ENCODE peak calls at places on chromosomes 11 and 22, in four cellular contexts. C is A549, Y is H1, D is HepG2. O is an unnamed sample.

GRCh38 chr11:20631525-20632168 is 32.2 kb downstream of the SLC6A5 start:
- DNase-seq in C (no peak), Y (no peak), D (no peak), O (no peak)

GRCh38 chr22:46251816-46252380 is 1.8 kb upstream of the CDPF1 start:
- DNase-seq in C (no peak), Y (no peak), D (no peak), O (no peak)

GRCh38 chr11:8839957-8840945 is 70.7 kb upstream of the AKIP1 start:
- DNase-seq in C (no peak), Y (no peak), D (peak; percentile 35), O (no peak)

GRCh38 chr22:50675553-50676199 is 3.1 kb downstream of the SHANK3 start:
- DNase-seq in C (no peak), Y (no peak), D (no peak), O (no peak)

GRCh38 chr11:100923555-100923954 is 206.1 kb downstream of the PGR start:
- DNase-seq in C (no peak), Y (no peak), D (no peak), O (no peak)

GRCh38 chr11:15707971-15708370 is 593.2 kb downstream of the INSC start:
- DNase-seq in C (peak; percentile 8), Y (no peak), D (no peak), O (no peak)

GRCh38 chr22:35149149-35149548 is 83.2 kb downstream of the ISX start:
- DNase-seq in C (no peak), Y (no peak), D (no peak), O (no peak)

GRCh38 chr11:120058931-120059330 is 79.0 kb downstream of the TRIM29 start:
- DNase-seq in C (no peak), Y (no peak), D (no peak), O (no peak)

GRCh38 chr11:19436932-19437331 is 196.2 kb upstream of the E2F8 start:
- DNase-seq in C (no peak), Y (no peak), D (no peak), O (no peak)

GRCh38 chr22:35454416-35455054 is 54.6 kb downstream of the MCM5 start:
- DNase-seq in C (no peak), Y (no peak), D (no peak), O (no peak)

GRCh38 chr11:23632293-23632692 is 772.0 kb upstream of the CCDC179 start:
- DNase-seq in C (no peak), Y (no peak), D (no peak), O (no peak)

GRCh38 chr11:22491826-22492225 is 133.8 kb downstream of the FANCF start:
- DNase-seq in C (no peak), Y (no peak), D (no peak), O (no peak)

GRCh38 chr11:45457649-45458048 is 171.5 kb upstream of the SYT13 start:
- DNase-seq in C (no peak), Y (no peak), D (no peak), O (no peak)

GRCh38 chr11:27423125-27423524 is 49.5 kb downstream of the LGR4 start:
- DNase-seq in C (no peak), Y (no peak), D (no peak), O (no peak)

GRCh38 chr11:27416568-27417176 is 53.7 kb upstream of the CCDC34 start:
- DNase-seq in C (no peak), Y (no peak), D (no peak), O (no peak)

GRCh38 chr11:27420217-27420616 is 52.4 kb downstream of the LGR4 start:
- DNase-seq in C (no peak), Y (no peak), D (no peak), O (peak; percentile 43)

GRCh38 chr11:27420722-27421572 is 51.6 kb downstream of the LGR4 start:
- DNase-seq in C (no peak), Y (no peak), D (no peak), O (peak; percentile 89)

GRCh38 chr11:27421819-27422494 is 50.6 kb downstream of the LGR4 start:
- DNase-seq in C (no peak), Y (no peak), D (no peak), O (no peak)
- TF ChIP-seq MAX in C (no peak), Y (no peak), D (no peak), O (no peak)

GRCh38 chr11:94077568-94078293 is 50.9 kb upstream of the PANX1 start:
- DNase-seq in C (no peak), Y (no peak), D (no peak), O (no peak)
- TF ChIP-seq CHD2 in C (no peak), Y (no peak), D (no peak), O (no peak)

GRCh38 chr11:70074701-70075100 is 3.4 kb upstream of the ANO1 start:
- DNase-seq in C (no peak), Y (no peak), D (no peak), O (no peak)

GRCh38 chr11:70073188-70073817 is 4.8 kb upstream of the ANO1 start:
- DNase-seq in C (no peak), Y (no peak), D (no peak), O (no peak)

GRCh38 chr11:70072471-70073187 is 5.5 kb upstream of the ANO1 start:
- DNase-seq in C (no peak), Y (no peak), D (no peak), O (no peak)

GRCh38 chr11:70075836-70076235 is 2.3 kb upstream of the ANO1 start:
- DNase-seq in C (no peak), Y (no peak), D (no peak), O (no peak)

GRCh38 chr11:70073881-70074371 is 4.2 kb upstream of the ANO1 start:
- DNase-seq in C (no peak), Y (no peak), D (no peak), O (no peak)
- TF ChIP-seq MAFK in C (no peak), Y (no peak), D (no peak), O (no peak)

GRCh38 chr22:19271856-19272535 is 19.5 kb downstream of the CLTCL1 start:
- DNase-seq in C (peak; percentile 26), Y (no peak), D (peak; percentile 89), O (no peak)
- TF ChIP-seq MAX in C (peak; percentile 68), Y (no peak), D (no peak), O (no peak)

GRCh38 chr11:93085097-93085496 is 112.7 kb downstream of the SLC36A4 start:
- DNase-seq in C (no peak), Y (no peak), D (no peak), O (no peak)

GRCh38 chr11:93089474-93090102 is 108.2 kb downstream of the SLC36A4 start:
- DNase-seq in C (peak; percentile 1), Y (no peak), D (peak; percentile 17), O (no peak)
- TF ChIP-seq CHD2 in C (no peak), Y (no peak), D (no peak), O (no peak)

GRCh38 chr11:12797996-12798395 is 123.8 kb downstream of the TEAD1 start:
- DNase-seq in C (no peak), Y (no peak), D (no peak), O (no peak)
- TF ChIP-seq MAFK in C (no peak), Y (no peak), D (no peak), O (no peak)

O was measured in K562.